ENCODE peak calls at places on chromosomes 7 and 10, in ten cellular contexts. G is H9; O is stimulated activated CD8-positive, alpha-beta memory T cell treated with anti-CD3 and anti-CD28 coated beads, Interleukin-12 subunit alpha, Interleukin-12 subunit beta, amount 100 ng/mL, for 4 hours; B is WTC11; N is NCI-H1436 treated with DMSO at 0.1 percent for 48 hours; W is HL-60; F is neural progenitor cell; K is dorsolateral prefrontal cortex; U is activated T-cell treated with anti-CD3 and anti-CD28 coated beads, Interleukin-2, amount 50 U/mL, for 72 hours; L is GM13977. T is an unnamed sample.

GRCh38 chr7:121048195-121048594 is 59.7 kb downstream of the CPED1 start:
- DNase-seq in W (no peak), O (no peak), L (no peak), F (no peak), B (no peak), N (no peak), U (no peak), K (no peak), G (no peak), T (no peak)

GRCh38 chr10:123331438-123331837 is 177.2 kb downstream of the BUB3 start:
- DNase-seq in L (no peak), O (no peak), F (no peak), B (no peak), N (no peak), W (no peak), U (no peak), G (no peak), K (no peak), T (no peak)

GRCh38 chr7:155449008-155449879 is 8.7 kb upstream of the EN2 start:
- DNase-seq in W (no peak), B (peak), N (no peak), L (peak), O (no peak), G (peak), F (peak), K (no peak), U (no peak), T (no peak)

GRCh38 chr10:129105266-129105665 is 361.8 kb upstream of the MGMT start:
- DNase-seq in W (no peak), G (no peak), U (no peak), F (no peak), N (no peak), B (no peak), L (no peak), K (no peak), O (no peak), T (no peak)

GRCh38 chr10:102869290-102870198 is at the start of gene AS3MT:
- DNase-seq in U (peak), B (peak), G (peak), O (no peak), F (peak), K (no peak), N (no peak), W (no peak), L (peak), T (peak)

GRCh38 chr7:69399038-69399800 is 199.1 kb upstream of the AUTS2 start:
- DNase-seq in F (peak), W (no peak), N (no peak), K (peak), B (no peak), O (no peak), L (no peak), G (peak), U (no peak), T (no peak)

GRCh38 chr7:128347573-128348147 is 4.0 kb upstream of the RBM28 start:
- DNase-seq in B (peak), N (no peak), F (peak), U (peak), W (no peak), O (no peak), K (peak), L (peak), G (peak), T (no peak)

GRCh38 chr10:125882596-125882995 is 1.5 kb upstream of the DHX32 start:
- DNase-seq in W (no peak), K (no peak), O (no peak), L (no peak), G (no peak), N (no peak), F (no peak), B (no peak), U (no peak), T (no peak)

GRCh38 chr10:95253007-95253406 is 37.8 kb downstream of the PDLIM1 start:
- DNase-seq in O (no peak), N (no peak), U (no peak), B (no peak), L (no peak), W (no peak), G (no peak), F (no peak), K (no peak), T (no peak)

GRCh38 chr10:81179805-81180452 is 642.2 kb downstream of the SH2D4B start:
- DNase-seq in N (no peak), B (peak), G (peak), L (peak), K (no peak), O (no peak), U (no peak), F (peak), W (no peak), T (no peak)

GRCh38 chr7:120052884-120053382 is 220.0 kb upstream of the KCND2 start:
- DNase-seq in F (no peak), W (no peak), K (no peak), O (no peak), U (no peak), G (no peak), N (no peak), B (no peak), L (no peak), T (no peak)

GRCh38 chr10:95571390-95571789 is 10.2 kb upstream of the SORBS1 start:
- DNase-seq in G (no peak), N (no peak), U (no peak), K (no peak), B (no peak), L (no peak), W (no peak), F (no peak), O (no peak), T (no peak)

T was measured in GM06990.